ENCODE peak calls at places on chromosomes 7 and 10, in four cellular contexts. Y is GM12878, F is HepG2, Q is H1. C is an unnamed sample.

GRCh38 chr7:41448104-41448503 is 254.8 kb downstream of the INHBA start:
- DNase-seq in Y (no peak), F (peak), Q (no peak), C (no peak)

GRCh38 chr7:90570373-90570959 is 25.7 kb upstream of the CDK14 start:
- DNase-seq in Y (no peak), F (no peak), Q (no peak), C (no peak)

GRCh38 chr7:164882-165660 is 27.3 kb upstream of the FAM20C start:
- DNase-seq in Y (no peak), F (no peak), Q (no peak), C (no peak)

GRCh38 chr10:96457341-96457740 is 56.4 kb downstream of the TLL2 start:
- DNase-seq in Y (no peak), F (no peak), Q (peak), C (no peak)

GRCh38 chr7:8724080-8724718 is 290.8 kb downstream of the NXPH1 start:
- DNase-seq in Y (no peak), F (peak), Q (peak), C (peak)

GRCh38 chr10:71293446-71294090 is 25.5 kb upstream of the SLC29A3 start:
- DNase-seq in Y (no peak), F (no peak), Q (no peak), C (no peak)

GRCh38 chr10:107718868-107719267 is 554.4 kb upstream of the SORCS1 start:
- DNase-seq in Y (no peak), F (no peak), Q (no peak), C (no peak)

GRCh38 chr7:107622429-107622828 is 38.2 kb upstream of the SLC26A4 start:
- DNase-seq in Y (no peak), F (no peak), Q (no peak), C (no peak)

GRCh38 chr7:90858546-90858945 is 262.4 kb downstream of the CDK14 start:
- DNase-seq in Y (peak), F (no peak), Q (no peak), C (no peak)

GRCh38 chr7:119572541-119572940 is 700.4 kb upstream of the KCND2 start:
- DNase-seq in Y (no peak), F (no peak), Q (no peak), C (no peak)

GRCh38 chr7:155291045-155291530 is 6.6 kb upstream of the INSIG1 start:
- DNase-seq in Y (no peak), F (peak), Q (no peak), C (peak)

GRCh38 chr10:99612167-99612831 is 7.9 kb downstream of the SLC25A28 start:
- DNase-seq in Y (no peak), F (peak), Q (no peak), C (peak)

GRCh38 chr7:29345590-29345989 is 151.0 kb downstream of the CHN2 start:
- DNase-seq in Y (no peak), F (peak), Q (peak), C (no peak)

GRCh38 chr10:116771101-116771705 is 28.8 kb upstream of the HSPA12A start:
- DNase-seq in Y (no peak), F (peak), Q (no peak), C (no peak)

GRCh38 chr7:1275685-1276424 is 43.2 kb downstream of the UNCX start:
- DNase-seq in Y (no peak), F (no peak), Q (no peak), C (no peak)

GRCh38 chr7:7054252-7054830 is 128.0 kb upstream of the C1GALT1 start:
- DNase-seq in Y (no peak), F (no peak), Q (no peak), C (no peak)

GRCh38 chr7:41955475-41956243 is 252.8 kb upstream of the INHBA start:
- DNase-seq in Y (no peak), F (no peak), Q (peak), C (peak)

GRCh38 chr10:121450247-121450646 is 148.0 kb downstream of the FGFR2 start:
- DNase-seq in Y (no peak), F (no peak), Q (no peak), C (no peak)

GRCh38 chr10:89283174-89283987 is 18.5 kb upstream of the IFIT2 start:
- DNase-seq in Y (no peak), F (no peak), Q (no peak), C (no peak)

GRCh38 chr10:64594072-64594471 is 1072.9 kb downstream of the REEP3 start:
- DNase-seq in Y (no peak), F (no peak), Q (no peak), C (no peak)

GRCh38 chr7:93711926-93712325 is 137.4 kb upstream of the CALCR start:
- DNase-seq in Y (no peak), F (no peak), Q (no peak), C (no peak)

GRCh38 chr7:46486264-46487206 is 565.5 kb upstream of the IGFBP3 start:
- DNase-seq in Y (no peak), F (no peak), Q (no peak), C (no peak)

GRCh38 chr7:106858618-106859532 is 6.2 kb upstream of the PIK3CG start:
- DNase-seq in Y (no peak), F (no peak), Q (no peak), C (peak)

GRCh38 chr10:75870039-75870645 is 438.7 kb downstream of the LRMDA start:
- DNase-seq in Y (no peak), F (no peak), Q (no peak), C (no peak)

GRCh38 chr10:30502266-30503058 is 68.5 kb downstream of the MAP3K8 start:
- DNase-seq in Y (no peak), F (no peak), Q (no peak), C (peak)

GRCh38 chr10:92381543-92381954 is 90.6 kb downstream of the MARCHF5 start:
- DNase-seq in Y (no peak), F (no peak), Q (no peak), C (no peak)

GRCh38 chr7:112136707-112137008 is 69.5 kb downstream of the DOCK4 start:
- DNase-seq in Y (no peak), F (no peak), Q (no peak), C (no peak)

GRCh38 chr10:123496336-123496735 is 169.8 kb upstream of the GPR26 start:
- DNase-seq in Y (no peak), F (no peak), Q (no peak), C (no peak)

GRCh38 chr10:128032466-128032865 is 93.8 kb downstream of the MKI67 start:
- DNase-seq in Y (no peak), F (no peak), Q (no peak), C (no peak)

GRCh38 chr7:54960517-54960916 is 58.3 kb upstream of the EGFR start:
- DNase-seq in Y (no peak), F (no peak), Q (no peak), C (no peak)

GRCh38 chr10:22271786-22272185 is 44.4 kb upstream of the COMMD3 start:
- DNase-seq in Y (no peak), F (no peak), Q (no peak), C (no peak)

GRCh38 chr7:7918736-7919448 is 49.7 kb upstream of the GLCCI1 start:
- DNase-seq in Y (peak), F (no peak), Q (no peak), C (no peak)

GRCh38 chr7:22696672-22697071 is 30.3 kb upstream of the IL6 start:
- DNase-seq in Y (no peak), F (no peak), Q (no peak), C (peak)

GRCh38 chr7:111196655-111197054 is 105.7 kb downstream of the LRRN3 start:
- DNase-seq in Y (no peak), F (no peak), Q (no peak), C (no peak)

GRCh38 chr10:80468002-80468401 is 13.9 kb downstream of the TSPAN14 start:
- DNase-seq in Y (no peak), F (no peak), Q (no peak), C (peak)

GRCh38 chr10:129967579-129968019 is 3.5 kb upstream of the EBF3 start:
- DNase-seq in Y (no peak), F (no peak), Q (peak), C (no peak)

GRCh38 chr7:132436121-132436520 is 140.1 kb downstream of the PLXNA4 start:
- DNase-seq in Y (no peak), F (no peak), Q (no peak), C (no peak)

GRCh38 chr7:14734839-14735321 is 167.7 kb downstream of the DGKB start:
- DNase-seq in Y (no peak), F (no peak), Q (peak), C (no peak)

DNA sequence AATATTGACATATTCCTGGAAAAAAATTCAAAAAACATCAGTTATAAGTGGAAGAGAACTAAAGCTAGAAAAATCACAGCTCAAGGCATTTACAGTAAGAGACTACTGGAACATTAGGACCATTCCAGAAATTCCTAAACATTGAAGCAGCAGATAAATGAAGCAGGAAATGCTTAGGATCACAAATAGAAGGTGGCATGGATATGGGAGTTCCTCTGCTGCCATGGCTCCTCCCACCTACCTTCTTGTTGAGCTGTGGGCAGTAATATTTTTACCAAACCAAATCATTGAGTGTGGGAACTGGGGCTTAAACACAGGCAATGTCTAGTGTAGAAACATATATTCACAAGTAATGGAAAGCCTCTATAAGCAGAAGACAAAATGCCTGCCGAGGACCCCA is 292.8 kb downstream of the ANKRD7 start:
- DNase-seq in Y (no peak), F (no peak), Q (no peak), C (no peak)
- TF ChIP-seq HDAC6 in Y (no peak), F (no peak), Q (no peak), C (no peak)

GRCh38 chr10:120131183-120131582 is 238.7 kb downstream of the SEC23IP start:
- DNase-seq in Y (no peak), F (no peak), Q (peak), C (no peak)
- TF ChIP-seq HDAC6 in Y (no peak), F (no peak), Q (no peak), C (no peak)

GRCh38 chr7:2301510-2301860 is 12.8 kb downstream of the SNX8 start:
- DNase-seq in Y (no peak), F (no peak), Q (no peak), C (no peak)
- TF ChIP-seq HDAC6 in Y (no peak), F (no peak), Q (no peak), C (no peak)

GRCh38 chr10:33697016-33697415 is 362.5 kb upstream of the NRP1 start:
- DNase-seq in Y (no peak), F (no peak), Q (no peak), C (no peak)
- TF ChIP-seq HDAC6 in Y (no peak), F (no peak), Q (no peak), C (no peak)